ENCODE peak calls at places on chromosomes 11 and 22, in ten cellular contexts. One of them, this sample, is unnamed.

GRCh38 chr11:110613526-110613925 is 98.7 kb downstream of the ARHGAP20 start:
- DNase-seq in DMS79 treated with DMSO at 0.1 percent for 48 hours: no peak
- DNase-seq in putamen: no peak
- DNase-seq in GM23248: peak
- DNase-seq in heart right ventricle: no peak
- DNase-seq in right atrium auricular region: no peak
- DNase-seq in substantia nigra: no peak
- DNase-seq in HTR-8/SVneo: no peak
- DNase-seq in HT1080: no peak
- DNase-seq in T-helper 2 cell: no peak
- DNase-seq in this sample: no peak

GRCh38 chr22:47783433-47784366 is 1021.2 kb downstream of the TBC1D22A start:
- DNase-seq in substantia nigra: no peak
- DNase-seq in HT1080: no peak
- DNase-seq in heart right ventricle: no peak
- DNase-seq in GM23248: no peak
- DNase-seq in DMS79 treated with DMSO at 0.1 percent for 48 hours: no peak
- DNase-seq in T-helper 2 cell: no peak
- DNase-seq in putamen: no peak
- DNase-seq in HTR-8/SVneo: no peak
- DNase-seq in right atrium auricular region: peak
- DNase-seq in this sample: no peak

GRCh38 chr22:45159652-45160462 is 3.9 kb upstream of the NUP50 start:
- DNase-seq in DMS79 treated with DMSO at 0.1 percent for 48 hours: no peak
- DNase-seq in T-helper 2 cell: no peak
- DNase-seq in HTR-8/SVneo: peak
- DNase-seq in HT1080: no peak
- DNase-seq in heart right ventricle: no peak
- DNase-seq in GM23248: peak
- DNase-seq in putamen: no peak
- DNase-seq in right atrium auricular region: no peak
- DNase-seq in substantia nigra: no peak
- DNase-seq in this sample: no peak

GRCh38 chr11:1034001-1034400 is 2.5 kb downstream of the MUC6 start:
- DNase-seq in T-helper 2 cell: no peak
- DNase-seq in right atrium auricular region: no peak
- DNase-seq in HTR-8/SVneo: no peak
- DNase-seq in substantia nigra: no peak
- DNase-seq in HT1080: no peak
- DNase-seq in heart right ventricle: no peak
- DNase-seq in putamen: no peak
- DNase-seq in GM23248: peak
- DNase-seq in DMS79 treated with DMSO at 0.1 percent for 48 hours: no peak
- DNase-seq in this sample: no peak

GRCh38 chr11:30481385-30481784 is 104.8 kb downstream of the MPPED2 start:
- DNase-seq in HTR-8/SVneo: no peak
- DNase-seq in heart right ventricle: no peak
- DNase-seq in T-helper 2 cell: no peak
- DNase-seq in DMS79 treated with DMSO at 0.1 percent for 48 hours: no peak
- DNase-seq in right atrium auricular region: no peak
- DNase-seq in HT1080: no peak
- DNase-seq in putamen: no peak
- DNase-seq in substantia nigra: no peak
- DNase-seq in GM23248: no peak
- DNase-seq in this sample: no peak

GRCh38 chr11:73404048-73404447 is 27.8 kb downstream of the RELT start:
- DNase-seq in HT1080: peak
- DNase-seq in DMS79 treated with DMSO at 0.1 percent for 48 hours: no peak
- DNase-seq in right atrium auricular region: no peak
- DNase-seq in GM23248: peak
- DNase-seq in HTR-8/SVneo: no peak
- DNase-seq in heart right ventricle: peak
- DNase-seq in T-helper 2 cell: no peak
- DNase-seq in substantia nigra: peak
- DNase-seq in putamen: no peak
- DNase-seq in this sample: no peak

GRCh38 chr11:119338318-119338890 is 2.3 kb downstream of the C1QTNF5 start:
- DNase-seq in HT1080: peak
- DNase-seq in right atrium auricular region: no peak
- DNase-seq in HTR-8/SVneo: peak
- DNase-seq in DMS79 treated with DMSO at 0.1 percent for 48 hours: peak
- DNase-seq in T-helper 2 cell: peak
- DNase-seq in GM23248: peak
- DNase-seq in heart right ventricle: no peak
- DNase-seq in putamen: peak
- DNase-seq in substantia nigra: peak
- DNase-seq in this sample: no peak

GRCh38 chr11:22244986-22245592 is 52.2 kb downstream of the ANO5 start:
- DNase-seq in HT1080: peak
- DNase-seq in DMS79 treated with DMSO at 0.1 percent for 48 hours: no peak
- DNase-seq in heart right ventricle: peak
- DNase-seq in HTR-8/SVneo: peak
- DNase-seq in substantia nigra: peak
- DNase-seq in putamen: peak
- DNase-seq in right atrium auricular region: peak
- DNase-seq in T-helper 2 cell: no peak
- DNase-seq in GM23248: peak
- DNase-seq in this sample: no peak

GRCh38 chr11:57390535-57390934 is at the start of gene PRG2:
- DNase-seq in putamen: no peak
- DNase-seq in right atrium auricular region: no peak
- DNase-seq in heart right ventricle: no peak
- DNase-seq in DMS79 treated with DMSO at 0.1 percent for 48 hours: no peak
- DNase-seq in substantia nigra: no peak
- DNase-seq in T-helper 2 cell: no peak
- DNase-seq in GM23248: no peak
- DNase-seq in HTR-8/SVneo: no peak
- DNase-seq in HT1080: no peak
- DNase-seq in this sample: no peak

GRCh38 chr22:37370306-37370979 is 56.8 kb downstream of the ELFN2 start:
- DNase-seq in putamen: no peak
- DNase-seq in heart right ventricle: peak
- DNase-seq in right atrium auricular region: peak
- DNase-seq in T-helper 2 cell: no peak
- DNase-seq in DMS79 treated with DMSO at 0.1 percent for 48 hours: no peak
- DNase-seq in substantia nigra: no peak
- DNase-seq in HT1080: no peak
- DNase-seq in HTR-8/SVneo: no peak
- DNase-seq in GM23248: no peak
- DNase-seq in this sample: no peak

GRCh38 chr22:47126344-47126811 is 363.9 kb downstream of the TBC1D22A start:
- DNase-seq in heart right ventricle: no peak
- DNase-seq in HT1080: no peak
- DNase-seq in T-helper 2 cell: no peak
- DNase-seq in DMS79 treated with DMSO at 0.1 percent for 48 hours: no peak
- DNase-seq in substantia nigra: no peak
- DNase-seq in HTR-8/SVneo: no peak
- DNase-seq in GM23248: no peak
- DNase-seq in putamen: no peak
- DNase-seq in right atrium auricular region: no peak
- DNase-seq in this sample: no peak

GRCh38 chr11:38345286-38345685 is 1747.2 kb upstream of the RAG2 start:
- DNase-seq in HTR-8/SVneo: no peak
- DNase-seq in putamen: no peak
- DNase-seq in heart right ventricle: no peak
- DNase-seq in right atrium auricular region: no peak
- DNase-seq in substantia nigra: no peak
- DNase-seq in T-helper 2 cell: no peak
- DNase-seq in GM23248: no peak
- DNase-seq in HT1080: peak
- DNase-seq in DMS79 treated with DMSO at 0.1 percent for 48 hours: no peak
- DNase-seq in this sample: no peak

GRCh38 chr11:130744804-130745203 is 171.5 kb downstream of the SNX19 start:
- DNase-seq in DMS79 treated with DMSO at 0.1 percent for 48 hours: no peak
- DNase-seq in HT1080: no peak
- DNase-seq in heart right ventricle: no peak
- DNase-seq in putamen: no peak
- DNase-seq in T-helper 2 cell: no peak
- DNase-seq in HTR-8/SVneo: no peak
- DNase-seq in GM23248: no peak
- DNase-seq in right atrium auricular region: no peak
- DNase-seq in substantia nigra: no peak
- DNase-seq in this sample: no peak

GRCh38 chr11:107549253-107549953 is 16.1 kb downstream of the ALKBH8 start:
- DNase-seq in substantia nigra: no peak
- DNase-seq in heart right ventricle: no peak
- DNase-seq in GM23248: peak
- DNase-seq in putamen: no peak
- DNase-seq in HTR-8/SVneo: peak
- DNase-seq in DMS79 treated with DMSO at 0.1 percent for 48 hours: peak
- DNase-seq in T-helper 2 cell: no peak
- DNase-seq in HT1080: peak
- DNase-seq in right atrium auricular region: no peak
- DNase-seq in this sample: peak